ENCODE peak calls at places on chromosome 15, in nine cellular contexts. E, U, Y, G, R, B, T, J and Q are unnamed samples.

GRCh38 chr15:56473017-56473416 is 8.1 kb upstream of the MNS1 start:
- DNase-seq in R (no peak), Y (no peak), U (no peak), G (no peak), T (no peak), J (no peak), E (no peak), B (no peak), Q (no peak)

GRCh38 chr15:58980351-58980939 is 7.0 kb upstream of the RNF111 start:
- DNase-seq in U (no peak), T (no peak), B (no peak), J (no peak), G (no peak), Y (peak), R (peak), E (no peak), Q (no peak)

GRCh38 chr15:67762610-67763368 is 62.5 kb upstream of the SKOR1 start:
- DNase-seq in J (no peak), T (peak), E (no peak), Y (no peak), B (no peak), R (no peak), U (no peak), G (no peak), Q (no peak)

GRCh38 chr15:95875141-95875643 is 455.3 kb upstream of the NR2F2 start:
- DNase-seq in G (no peak), E (peak), B (peak), R (peak), Y (no peak), J (no peak), U (no peak), T (peak), Q (no peak)

GRCh38 chr15:42151012-42151615 is 5.3 kb downstream of the PLA2G4F start:
- DNase-seq in E (no peak), Y (no peak), T (no peak), R (no peak), J (no peak), B (no peak), U (no peak), G (no peak), Q (no peak)

GRCh38 chr15:29570121-29570930 is 251.9 kb downstream of the TJP1 start:
- DNase-seq in J (no peak), R (no peak), T (no peak), Y (peak), U (peak), E (no peak), G (no peak), B (no peak), Q (peak)

GRCh38 chr15:94232107-94232506 is 746 bp downstream of the MCTP2 start:
- DNase-seq in E (no peak), T (no peak), Y (no peak), J (no peak), G (no peak), B (no peak), R (no peak), U (no peak), Q (no peak)

GRCh38 chr15:32636410-32636809 is 5.1 kb upstream of the SCG5 start:
- DNase-seq in U (no peak), J (no peak), Y (no peak), G (no peak), T (no peak), B (no peak), R (peak), E (no peak), Q (no peak)

GRCh38 chr15:87207945-87208580 is 1048.5 kb downstream of the NTRK3 start:
- DNase-seq in J (peak), E (no peak), B (no peak), R (peak), U (peak), T (peak), G (no peak), Y (no peak), Q (no peak)

GRCh38 chr15:72339777-72340177 is 19.8 kb upstream of the CELF6 start:
- DNase-seq in B (no peak), G (no peak), Y (peak), E (no peak), R (peak), U (no peak), J (peak), T (peak), Q (no peak)

GRCh38 chr15:77002954-77003912 is 8.3 kb downstream of the PSTPIP1 start:
- DNase-seq in G (no peak), Y (no peak), E (peak), B (peak), R (no peak), T (no peak), J (no peak), U (no peak), Q (no peak)

GRCh38 chr15:69508659-69509058 is 56.0 kb downstream of the RPLP1 start:
- DNase-seq in E (no peak), J (no peak), B (no peak), G (no peak), T (no peak), U (no peak), Y (no peak), R (no peak), Q (no peak)

GRCh38 chr15:95944856-95945255 is 385.6 kb upstream of the NR2F2 start:
- DNase-seq in B (no peak), T (no peak), R (no peak), U (no peak), J (no peak), E (no peak), Y (no peak), G (no peak), Q (no peak)

GRCh38 chr15:73708691-73709090 is 24.5 kb downstream of the CD276 start:
- DNase-seq in Y (no peak), B (no peak), J (no peak), E (no peak), T (no peak), G (no peak), R (no peak), U (no peak), Q (no peak)
- TF ChIP-seq CTCF in Y (no peak), B (no peak), J (no peak), E (no peak), T (no peak), G (no peak), R (no peak), U (no peak), Q (no peak)

DNA sequence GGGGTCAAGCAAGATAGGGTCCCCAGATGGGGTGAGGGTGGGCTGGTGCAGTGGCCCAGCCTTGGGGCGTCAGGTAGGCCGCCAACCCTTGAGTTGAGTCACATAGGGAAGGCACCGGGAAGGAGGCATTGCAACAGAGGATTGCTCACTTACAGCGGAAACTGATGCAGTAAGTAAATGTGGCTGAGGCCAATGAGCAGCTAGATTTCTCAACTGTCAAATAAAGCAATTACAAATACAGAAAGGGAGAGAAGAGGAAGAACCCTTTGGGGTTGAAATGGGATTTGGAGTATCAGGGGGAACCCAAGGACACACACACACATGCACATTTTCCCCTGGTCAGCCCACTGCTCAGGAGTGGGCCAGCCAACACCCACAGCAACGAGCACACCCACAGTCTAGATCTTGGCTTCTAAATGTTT is 44.0 kb downstream of the CHSY1 start:
- DNase-seq in E (no peak), R (peak), Y (no peak), J (no peak), T (no peak), G (no peak), B (no peak), U (no peak), Q (no peak)
- TF ChIP-seq CTCF in E (no peak), R (no peak), Y (no peak), J (no peak), T (no peak), G (no peak), B (no peak), U (no peak), Q (no peak)

GRCh38 chr15:43463998-43464397 is 29.0 kb downstream of the TP53BP1 start:
- DNase-seq in T (no peak), E (no peak), B (no peak), R (no peak), G (no peak), U (no peak), J (no peak), Y (no peak), Q (no peak)

GRCh38 chr15:43469867-43470266 is 23.1 kb downstream of the TP53BP1 start:
- DNase-seq in T (no peak), G (no peak), U (no peak), J (no peak), Y (no peak), R (peak), B (no peak), E (no peak), Q (no peak)

GRCh38 chr15:43463542-43463941 is 29.4 kb downstream of the TP53BP1 start:
- DNase-seq in U (no peak), E (no peak), Y (no peak), R (peak), B (no peak), T (no peak), G (no peak), J (no peak), Q (no peak)

GRCh38 chr15:43465105-43465504 is 27.9 kb downstream of the TP53BP1 start:
- DNase-seq in Y (no peak), R (peak), J (peak), E (no peak), G (no peak), B (no peak), U (no peak), T (no peak), Q (no peak)
- TF ChIP-seq CTCF in Y (no peak), R (no peak), J (no peak), E (no peak), G (no peak), B (no peak), U (no peak), T (no peak), Q (no peak)

DNA sequence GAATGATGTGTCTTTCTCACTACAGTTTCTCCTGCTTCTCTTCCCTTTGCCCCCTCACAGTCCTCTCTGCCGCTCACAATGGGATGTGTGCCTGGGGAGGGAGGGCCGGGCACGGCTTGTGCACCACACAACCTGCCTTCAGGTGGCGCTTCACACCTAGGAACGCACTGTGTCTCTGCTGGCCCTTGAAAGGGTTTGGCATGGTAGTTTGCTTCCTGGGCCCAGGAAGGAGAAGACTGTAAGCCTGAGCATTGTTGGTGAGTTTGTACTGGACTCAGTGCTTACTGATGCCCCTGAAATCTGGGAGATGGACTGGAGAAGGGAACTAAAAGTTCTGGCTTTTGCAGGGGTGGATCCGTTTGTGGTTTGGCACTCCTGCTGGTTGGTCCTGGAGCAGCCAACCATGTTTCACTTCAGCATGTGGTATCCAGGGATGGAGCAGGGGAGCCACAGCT is 9.2 kb downstream of the ALPK3 start:
- DNase-seq in B (no peak), Y (peak), U (peak), J (no peak), G (no peak), T (no peak), E (no peak), R (peak), Q (no peak)
- TF ChIP-seq CTCF in B (peak), Y (peak), U (peak), J (peak), G (no peak), T (no peak), E (peak), R (no peak), Q (no peak)

GRCh38 chr15:40567111-40567510 is 2.0 kb upstream of the RPUSD2 start:
- DNase-seq in G (no peak), Y (peak), T (no peak), R (no peak), B (no peak), U (peak), J (no peak), E (no peak), Q (no peak)
- TF ChIP-seq CTCF in G (no peak), Y (peak), T (peak), R (peak), B (no peak), U (peak), J (peak), E (no peak), Q (no peak)

DNA sequence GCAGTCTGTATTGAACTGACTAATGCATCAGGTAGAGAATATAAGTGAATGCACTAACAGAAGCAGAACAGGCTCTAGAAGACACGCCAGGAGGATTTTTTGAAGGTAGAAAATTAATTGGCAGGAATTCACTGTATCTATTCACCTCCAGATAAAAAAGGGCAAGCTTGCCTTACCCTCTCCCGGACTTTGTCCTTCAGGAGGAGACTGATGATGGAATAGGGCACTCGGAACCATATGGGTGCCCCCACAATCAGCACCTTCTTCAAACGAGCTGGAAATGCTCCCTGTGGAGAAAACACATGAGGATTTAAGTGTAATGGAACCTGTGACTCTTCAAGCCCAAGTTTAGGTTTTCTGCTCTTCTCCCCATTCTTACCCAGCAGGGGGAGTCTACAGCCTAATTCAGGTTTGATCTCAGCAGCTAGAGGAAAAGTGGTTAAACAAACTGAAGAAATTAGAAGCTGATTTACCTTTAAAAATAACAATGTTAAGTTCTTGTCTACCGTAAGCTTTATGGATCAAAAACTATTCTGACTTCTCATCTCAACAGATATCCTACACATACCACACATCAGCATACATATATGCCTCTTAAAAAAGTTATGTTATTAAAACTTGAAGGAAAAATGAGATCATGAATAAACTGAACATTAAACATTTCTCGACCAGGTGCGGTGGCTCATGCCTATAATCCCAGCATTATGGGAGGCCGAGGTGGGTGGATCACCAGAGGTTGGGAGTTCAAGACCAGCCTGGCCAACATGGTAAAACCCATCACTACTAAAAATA is 57.4 kb upstream of the SIN3A start:
- DNase-seq in R (peak), T (no peak), Y (peak), J (peak), G (no peak), E (peak), U (no peak), B (no peak), Q (no peak)
- TF ChIP-seq CTCF in R (peak), T (peak), Y (peak), J (peak), G (no peak), E (peak), U (peak), B (peak), Q (peak)

GRCh38 chr15:62241135-62241770 is 76.2 kb upstream of the C2CD4B start:
- DNase-seq in J (no peak), Y (peak), R (no peak), E (no peak), U (peak), T (no peak), B (no peak), G (no peak), Q (no peak)
- TF ChIP-seq CTCF in J (peak), Y (peak), R (peak), E (peak), U (peak), T (peak), B (peak), G (no peak), Q (no peak)

GRCh38 chr15:97708252-97708651 is 252.3 kb upstream of the ARRDC4 start:
- DNase-seq in E (no peak), G (no peak), Y (no peak), B (no peak), J (no peak), R (no peak), T (no peak), U (no peak), Q (no peak)

GRCh38 chr15:97703400-97703799 is 257.1 kb upstream of the ARRDC4 start:
- DNase-seq in T (no peak), J (no peak), B (no peak), U (no peak), R (no peak), G (no peak), E (no peak), Y (no peak), Q (no peak)

DNA sequence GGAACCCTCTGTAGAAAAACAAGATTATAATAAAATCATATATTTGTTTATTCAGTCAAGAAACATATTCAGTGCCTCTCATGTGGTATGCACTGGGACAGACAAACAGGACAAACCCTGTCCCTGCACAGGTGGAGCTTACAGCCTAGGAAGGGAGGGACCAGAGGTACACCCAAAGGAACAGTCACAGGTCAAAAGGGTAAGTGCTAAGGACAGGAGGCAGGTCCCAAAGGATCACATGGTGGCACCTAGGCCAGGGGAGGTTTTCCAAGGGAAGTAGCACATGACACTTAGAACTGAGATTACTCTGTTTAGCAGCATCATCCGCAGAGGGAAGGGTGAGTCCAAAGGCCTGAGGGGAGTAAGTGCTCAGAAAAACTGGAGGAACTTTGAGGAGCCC is 254.4 kb upstream of the ARRDC4 start:
- DNase-seq in Y (no peak), G (no peak), J (no peak), T (no peak), R (no peak), E (no peak), B (no peak), U (no peak), Q (no peak)
- TF ChIP-seq CTCF in Y (no peak), G (no peak), J (no peak), T (no peak), R (no peak), E (no peak), B (no peak), U (no peak), Q (no peak)

GRCh38 chr15:52076889-52077781 is 35.4 kb downstream of the BCL2L10 start:
- DNase-seq in G (no peak), B (no peak), T (peak), Y (peak), J (no peak), U (no peak), E (no peak), R (peak), Q (no peak)
- TF ChIP-seq CTCF in G (no peak), B (no peak), T (no peak), Y (no peak), J (peak), U (peak), E (no peak), R (no peak), Q (no peak)